ENCODE peak calls at places on chromosomes 3 and 15, in six cellular contexts. G is prostate gland, Y is lower leg skin, J is fibroblast of lung, L is tibial artery, Q is endothelial cell of umbilical vein. E is an unnamed sample.

GRCh38 chr3:172140499-172141391 is 101.4 kb downstream of the FNDC3B start:
- DNase-seq in L (no peak), Y (no peak), J (peak), Q (peak), G (peak), E (peak)

GRCh38 chr3:15284121-15284889 is 48.1 kb downstream of the SH3BP5 start:
- DNase-seq in Y (no peak), G (no peak), J (no peak), L (no peak), Q (no peak), E (no peak)

GRCh38 chr3:170180952-170181876 is at the start of gene PHC3:
- DNase-seq in J (peak), L (peak), Y (peak), Q (peak), G (peak), E (peak)

GRCh38 chr3:168575750-168576149 is 480.0 kb upstream of the GOLIM4 start:
- DNase-seq in J (no peak), L (no peak), Q (no peak), G (no peak), Y (no peak), E (no peak)

GRCh38 chr15:28786521-28786920 is 61.9 kb downstream of the GOLGA6L7 start:
- DNase-seq in J (peak), Q (no peak), Y (no peak), L (no peak), G (no peak), E (no peak)

GRCh38 chr15:90201944-90202375 is 830 bp downstream of the SEMA4B start:
- DNase-seq in J (no peak), G (no peak), Y (no peak), L (no peak), Q (no peak), E (no peak)

GRCh38 chr3:169886671-169887070 is 16.9 kb upstream of the LRRC31 start:
- DNase-seq in G (peak), Q (no peak), L (peak), J (peak), Y (no peak), E (peak)

GRCh38 chr3:124268355-124268754 is 276.4 kb upstream of the ROPN1 start:
- DNase-seq in Q (no peak), G (no peak), J (no peak), L (no peak), Y (no peak), E (no peak)

GRCh38 chr3:159139326-159139725 is 337.5 kb downstream of the MFSD1 start:
- DNase-seq in Q (no peak), J (no peak), L (no peak), G (peak), Y (no peak), E (no peak)

GRCh38 chr15:100468265-100468664 is 60.5 kb downstream of the CERS3 start:
- DNase-seq in L (peak), G (no peak), J (peak), Q (no peak), Y (no peak), E (no peak)

GRCh38 chr3:181487236-181487978 is 224.3 kb upstream of the SOX2 start:
- DNase-seq in Y (no peak), Q (no peak), J (no peak), L (no peak), G (no peak), E (no peak)

GRCh38 chr3:169984287-169984686 is 17.7 kb downstream of the SEC62 start:
- DNase-seq in J (no peak), Q (peak), G (no peak), L (no peak), Y (no peak), E (no peak)

GRCh38 chr15:89754361-89755154 is 3.5 kb upstream of the MESP1 start:
- DNase-seq in L (no peak), Y (no peak), Q (no peak), G (no peak), J (no peak), E (no peak)

GRCh38 chr3:117520582-117520981 is 811.0 kb downstream of the TUSC7 start:
- DNase-seq in G (no peak), Q (no peak), J (no peak), Y (no peak), L (no peak), E (no peak)

GRCh38 chr15:38217181-38217580 is 35.5 kb upstream of the SPRED1 start:
- DNase-seq in L (no peak), Y (no peak), Q (no peak), G (no peak), J (peak), E (no peak)

GRCh38 chr3:175287361-175287963 is 428.3 kb downstream of the NAALADL2 start:
- DNase-seq in Q (no peak), G (no peak), Y (no peak), L (no peak), J (peak), E (no peak)

GRCh38 chr3:139601191-139601961 is 61.8 kb upstream of the RBP1 start:
- DNase-seq in Y (no peak), G (no peak), Q (no peak), J (no peak), L (no peak), E (no peak)

GRCh38 chr3:68893600-68894239 is 38.6 kb downstream of the TAFA4 start:
- DNase-seq in J (peak), Y (no peak), L (no peak), G (no peak), Q (peak), E (peak)

GRCh38 chr3:174821477-174821876 is 37.7 kb upstream of the NAALADL2 start:
- DNase-seq in Y (no peak), J (peak), Q (peak), L (no peak), G (no peak), E (no peak)

GRCh38 chr15:85993116-85993515 is 86.6 kb upstream of the AGBL1 start:
- DNase-seq in L (no peak), Y (no peak), Q (no peak), G (no peak), J (peak), E (no peak)

GRCh38 chr3:36229496-36229895 is 150.8 kb upstream of the STAC start:
- DNase-seq in J (peak), Q (no peak), G (no peak), Y (no peak), L (no peak), E (no peak)

GRCh38 chr15:64152507-64153387 is 1.2 kb downstream of the SNX22 start:
- DNase-seq in Q (no peak), G (no peak), Y (peak), J (no peak), L (no peak), E (no peak)

GRCh38 chr3:15647629-15648167 is 46.2 kb downstream of the BTD start:
- DNase-seq in L (no peak), G (no peak), Y (no peak), J (peak), Q (peak), E (peak)

GRCh38 chr15:55606214-55606613 is 18.1 kb upstream of the PYGO1 start:
- DNase-seq in Q (no peak), G (no peak), J (no peak), L (no peak), Y (no peak), E (no peak)

GRCh38 chr3:156983559-156983958 is 157.4 kb downstream of the LEKR1 start:
- DNase-seq in L (no peak), G (no peak), J (no peak), Q (no peak), Y (no peak), E (no peak)

GRCh38 chr15:59539799-59540198 is 71.8 kb upstream of the GCNT3 start:
- DNase-seq in L (no peak), J (no peak), Q (no peak), Y (peak), G (no peak), E (no peak)

GRCh38 chr3:14438262-14438661 is 35.9 kb downstream of the SLC6A6 start:
- DNase-seq in L (no peak), J (no peak), Q (no peak), Y (no peak), G (no peak), E (no peak)

GRCh38 chr15:38895326-38896282 is 331.0 kb upstream of the RASGRP1 start:
- DNase-seq in Y (no peak), L (no peak), G (no peak), J (peak), Q (peak), E (peak)

GRCh38 chr15:74723754-74724334 is 1.5 kb downstream of the CYP1A1 start:
- DNase-seq in L (no peak), Q (peak), J (peak), Y (no peak), G (no peak), E (peak)

GRCh38 chr15:78457101-78457500 is 19.1 kb downstream of the IREB2 start:
- DNase-seq in Y (no peak), L (no peak), Q (peak), G (peak), J (peak), E (peak)

DNA sequence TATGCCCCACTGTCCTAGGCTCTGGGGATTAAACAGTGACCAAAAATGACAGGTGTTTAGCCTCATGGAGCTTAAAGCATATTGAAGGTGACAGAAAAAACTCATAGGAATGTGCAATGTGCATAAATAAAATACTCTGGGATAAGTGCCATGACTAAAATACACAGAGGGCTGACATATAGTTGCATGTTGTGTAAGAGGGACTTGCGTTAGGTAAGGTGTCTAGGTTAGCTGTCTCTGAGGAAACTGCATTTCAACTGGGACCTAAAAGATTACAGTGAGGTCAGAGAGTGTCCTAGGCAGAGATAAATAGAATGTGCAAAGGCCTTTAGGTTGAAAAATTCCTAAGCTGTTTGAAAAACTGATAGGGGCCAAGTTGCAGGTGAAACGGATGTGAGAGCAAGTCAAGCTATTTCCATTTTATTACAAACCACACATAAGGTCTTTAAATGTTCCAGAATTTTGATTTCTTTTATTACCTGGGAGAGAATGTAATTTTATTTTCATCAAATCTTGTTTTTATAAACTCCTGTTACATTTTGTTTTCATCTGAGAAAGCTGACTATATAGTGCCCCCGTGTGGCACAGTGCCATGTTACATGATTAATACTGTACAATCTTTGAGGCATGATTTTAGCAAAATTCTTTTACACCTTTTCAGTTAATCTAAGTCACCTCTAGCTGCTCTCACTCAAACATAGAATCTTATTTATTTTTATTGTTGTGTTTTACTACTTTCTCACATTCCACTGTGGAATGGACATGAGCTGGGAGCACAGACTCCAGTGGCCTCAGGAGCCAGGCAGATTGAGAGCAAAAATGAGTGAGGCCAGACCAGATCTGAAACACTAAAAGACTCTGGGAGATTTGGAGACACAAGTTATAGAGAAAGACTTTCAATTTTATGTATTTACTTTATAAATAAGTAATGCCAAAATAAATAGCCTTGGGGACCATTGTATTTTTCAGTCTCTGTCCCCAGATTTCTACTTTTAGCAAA is 259.6 kb upstream of the ZNF717 start:
- DNase-seq in Q (no peak), L (peak), G (peak), Y (no peak), J (no peak), E (no peak)
- TF ChIP-seq CTCF in Q (no peak), L (peak), G (no peak), Y (no peak), J (no peak), E (peak)

GRCh38 chr3:38578081-38578475 is 71.4 kb downstream of the SCN5A start:
- DNase-seq in J (no peak), Y (peak), Q (no peak), G (no peak), L (no peak), E (no peak)

GRCh38 chr3:38578551-38578950 is 70.9 kb downstream of the SCN5A start:
- DNase-seq in G (no peak), Q (no peak), J (no peak), Y (peak), L (peak), E (no peak)

GRCh38 chr3:38579146-38579545 is 70.3 kb downstream of the SCN5A start:
- DNase-seq in Q (no peak), G (no peak), Y (peak), J (peak), L (peak), E (no peak)

GRCh38 chr3:38580450-38581382 is 68.8 kb downstream of the SCN5A start:
- DNase-seq in G (no peak), J (no peak), L (peak), Q (no peak), Y (peak), E (no peak)

DNA sequence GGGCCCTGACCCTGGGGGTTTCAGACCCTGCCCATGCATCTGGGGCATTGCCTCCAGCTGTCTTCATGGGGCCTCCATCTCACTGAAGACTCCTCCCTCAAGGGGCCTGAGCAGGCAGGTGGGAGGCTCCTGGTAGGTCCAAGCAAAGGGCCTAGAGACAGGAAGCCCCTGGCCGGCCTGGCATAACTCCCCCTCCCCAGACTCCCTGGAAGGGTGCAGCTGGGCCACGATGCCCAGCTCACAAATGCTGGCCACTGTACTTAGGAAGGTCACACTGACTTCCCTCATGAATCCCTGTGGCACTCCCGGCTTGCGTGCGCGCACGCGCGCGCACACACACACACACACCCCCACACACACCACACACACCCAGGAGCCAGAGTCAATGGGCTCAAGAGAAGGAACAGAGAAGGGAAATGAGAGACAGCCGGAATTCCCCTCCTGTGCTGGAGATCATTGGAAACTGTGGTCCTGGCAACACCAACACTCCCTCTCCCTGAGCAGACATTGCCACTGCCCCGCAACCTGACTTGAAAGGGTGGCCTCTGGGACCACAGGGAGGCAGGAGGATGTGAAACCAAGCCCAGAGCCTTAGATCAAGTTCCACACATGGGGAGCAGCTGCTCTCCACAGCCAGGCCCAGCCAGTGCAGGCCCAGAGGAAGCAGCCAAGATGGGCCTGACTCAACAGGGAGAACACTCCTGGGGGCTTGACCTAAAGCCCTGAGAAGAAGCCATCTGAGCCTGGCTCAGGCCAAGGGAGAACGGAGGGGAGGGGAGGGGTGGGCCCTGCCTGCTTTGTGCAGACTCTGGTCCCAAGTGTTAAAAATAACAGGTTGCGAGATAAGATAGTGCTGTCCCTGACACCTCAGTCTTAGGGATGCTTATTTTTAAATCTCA is 69.7 kb downstream of the SCN5A start:
- DNase-seq in L (peak), Q (no peak), J (peak), Y (peak), G (no peak), E (no peak)
- TF ChIP-seq CTCF in L (no peak), Q (no peak), J (no peak), Y (no peak), G (no peak), E (no peak)

DNA sequence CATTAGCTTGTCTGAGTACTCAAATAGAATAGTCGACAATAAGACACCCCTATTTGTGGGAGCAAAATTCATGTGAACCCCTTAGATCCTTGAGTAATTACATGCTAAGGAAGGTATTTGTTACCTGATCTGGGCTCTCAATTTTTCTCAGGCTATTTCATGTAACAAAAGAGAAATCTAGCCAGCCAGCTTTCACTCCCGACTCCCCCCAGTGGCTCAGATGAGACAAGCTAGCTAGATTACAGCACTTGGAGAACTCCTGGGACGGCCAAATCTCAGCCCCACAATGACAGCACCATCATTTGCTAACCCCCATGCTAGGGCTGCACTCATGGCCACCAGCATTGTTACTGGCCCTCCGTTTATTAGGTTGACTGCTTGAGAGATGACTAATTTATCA is 41.3 kb downstream of the GLDN start:
- DNase-seq in G (no peak), Q (peak), Y (peak), J (peak), L (no peak), E (peak)
- TF ChIP-seq CTCF in G (no peak), Q (peak), Y (no peak), J (peak), L (peak), E (peak)

GRCh38 chr3:154753101-154753500 is 323.1 kb upstream of the GPR149 start:
- DNase-seq in G (no peak), L (no peak), Q (no peak), J (no peak), Y (no peak), E (no peak)

GRCh38 chr3:154759966-154760365 is 320.2 kb upstream of the MME start:
- DNase-seq in L (no peak), J (no peak), Q (no peak), G (no peak), Y (no peak), E (no peak)

GRCh38 chr3:154758109-154758868 is 321.8 kb upstream of the MME start:
- DNase-seq in L (no peak), Q (peak), Y (no peak), G (peak), J (peak), E (peak)
- TF ChIP-seq CTCF in L (peak), Q (no peak), Y (no peak), G (no peak), J (peak), E (peak)

GRCh38 chr15:57345584-57345983 is 30.7 kb upstream of the CGNL1 start:
- DNase-seq in Q (peak), L (no peak), J (no peak), G (no peak), Y (no peak), E (no peak)
- TF ChIP-seq CTCF in Q (peak), L (no peak), J (peak), G (no peak), Y (no peak), E (peak)

DNA sequence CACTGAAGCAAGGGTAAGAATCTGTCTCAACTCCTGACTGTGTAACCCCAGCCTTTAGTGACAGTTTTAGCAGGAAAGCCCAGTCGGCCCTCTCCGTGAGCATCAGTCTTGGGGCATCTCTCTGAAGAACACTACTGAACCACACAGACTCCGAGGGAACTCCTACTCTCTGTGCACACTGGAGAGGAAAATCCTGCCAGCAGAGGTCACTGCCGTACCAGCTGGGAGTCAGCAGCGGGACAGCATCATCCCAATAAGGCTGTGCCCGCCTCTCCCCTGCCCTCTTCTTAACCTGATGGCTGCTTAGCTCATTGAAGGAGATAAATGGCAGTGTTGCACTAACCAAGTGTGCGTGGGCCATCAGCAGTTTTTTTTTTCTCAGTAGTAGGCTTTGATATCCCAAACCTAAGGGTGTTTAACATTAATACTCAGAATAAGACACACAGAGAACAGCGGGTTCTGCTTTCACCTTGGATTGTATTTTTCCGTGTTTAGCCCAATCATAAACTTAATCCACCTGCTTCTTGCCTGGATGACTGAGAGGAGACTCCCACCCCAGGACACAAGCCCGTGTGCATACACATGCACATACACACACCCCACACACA is 26.6 kb upstream of the RASA2 start:
- DNase-seq in L (peak), Y (peak), J (peak), Q (peak), G (peak), E (peak)
- TF ChIP-seq CTCF in L (peak), Y (no peak), J (peak), Q (peak), G (peak), E (peak)

GRCh38 chr15:52254331-52254730 is 41.3 kb downstream of the MYO5C start:
- DNase-seq in L (no peak), Q (peak), Y (no peak), J (no peak), G (no peak), E (no peak)
- TF ChIP-seq CTCF in L (no peak), Q (no peak), Y (no peak), J (no peak), G (no peak), E (no peak)

E was measured in AG09319.